ENCODE peak calls at places on chromosome 10, in six cellular contexts. A is astrocyte, S is heart left ventricle, J is H1, Q is HCT116, E is fibroblast of pulmonary artery. Z is an unnamed sample.

GRCh38 chr10:74500806-74501205 is 325.6 kb upstream of the KAT6B start:
- DNase-seq in A (peak), S (no peak), J (no peak), Q (no peak), E (peak), Z (no peak)

GRCh38 chr10:16439294-16439693 is 2.5 kb downstream of the PTER start:
- DNase-seq in A (no peak), S (no peak), J (no peak), Q (no peak), E (peak), Z (no peak)

GRCh38 chr10:47330366-47330765 is 8.1 kb downstream of the GDF2 start:
- DNase-seq in A (no peak), S (no peak), J (no peak), Q (no peak), E (no peak), Z (no peak)

GRCh38 chr10:7408494-7409044 is 2.3 kb downstream of the SFMBT2 start:
- DNase-seq in A (no peak), S (peak), J (peak), Q (no peak), E (peak), Z (no peak)

GRCh38 chr10:118472415-118472814 is 123.0 kb downstream of the PRLHR start:
- DNase-seq in A (no peak), S (no peak), J (no peak), Q (no peak), E (no peak), Z (no peak)

GRCh38 chr10:7756360-7756992 is 31.3 kb downstream of the KIN start:
- DNase-seq in A (no peak), S (no peak), J (no peak), Q (peak), E (peak), Z (peak)

GRCh38 chr10:112435013-112435619 is 11.6 kb downstream of the ZDHHC6 start:
- DNase-seq in A (peak), S (no peak), J (no peak), Q (peak), E (peak), Z (no peak)

GRCh38 chr10:78566216-78567135 is 502.3 kb upstream of the ZMIZ1 start:
- DNase-seq in A (no peak), S (no peak), J (no peak), Q (no peak), E (no peak), Z (no peak)

GRCh38 chr10:127990846-127991542 is 84.1 kb downstream of the PTPRE start:
- DNase-seq in A (peak), S (no peak), J (no peak), Q (peak), E (peak), Z (no peak)

GRCh38 chr10:58806323-58806722 is 293.7 kb downstream of the BICC1 start:
- DNase-seq in A (peak), S (no peak), J (no peak), Q (no peak), E (no peak), Z (no peak)

GRCh38 chr10:12387561-12388210 is 38.3 kb downstream of the CAMK1D start:
- DNase-seq in A (no peak), S (no peak), J (no peak), Q (no peak), E (no peak), Z (no peak)

GRCh38 chr10:17831896-17832295 is 22.7 kb downstream of the MRC1 start:
- DNase-seq in A (no peak), S (no peak), J (no peak), Q (no peak), E (no peak), Z (no peak)

GRCh38 chr10:11719496-11719895 is 22.7 kb upstream of the ECHDC3 start:
- DNase-seq in A (no peak), S (no peak), J (no peak), Q (no peak), E (no peak), Z (no peak)

GRCh38 chr10:123379156-123379555 is 225.0 kb downstream of the BUB3 start:
- DNase-seq in A (no peak), S (no peak), J (no peak), Q (no peak), E (no peak), Z (no peak)

GRCh38 chr10:22611425-22612111 is 102.8 kb downstream of the PIP4K2A start:
- DNase-seq in A (no peak), S (no peak), J (no peak), Q (no peak), E (no peak), Z (peak)

GRCh38 chr10:49363309-49364031 is 32.4 kb downstream of the DRGX start:
- DNase-seq in A (no peak), S (no peak), J (no peak), Q (no peak), E (no peak), Z (no peak)

GRCh38 chr10:6729071-6729773 is 149.1 kb upstream of the PRKCQ start:
- DNase-seq in A (peak), S (no peak), J (no peak), Q (no peak), E (peak), Z (no peak)

GRCh38 chr10:26448706-26449435 is 10.7 kb downstream of the APBB1IP start:
- DNase-seq in A (no peak), S (no peak), J (no peak), Q (no peak), E (no peak), Z (peak)

GRCh38 chr10:123841115-123841514 is 50.5 kb downstream of the CPXM2 start:
- DNase-seq in A (no peak), S (no peak), J (no peak), Q (no peak), E (no peak), Z (no peak)

GRCh38 chr10:75400769-75401568 is 595 bp downstream of the ZNF503 start:
- DNase-seq in A (no peak), S (peak), J (peak), Q (no peak), E (peak), Z (no peak)

GRCh38 chr10:119461923-119462322 is 80.6 kb downstream of the RGS10 start:
- DNase-seq in A (no peak), S (no peak), J (no peak), Q (no peak), E (no peak), Z (no peak)

GRCh38 chr10:70699659-70700174 is 27.4 kb downstream of the ADAMTS14 start:
- DNase-seq in A (no peak), S (no peak), J (no peak), Q (no peak), E (no peak), Z (no peak)

GRCh38 chr10:3465406-3465891 is 292.9 kb upstream of the PITRM1 start:
- DNase-seq in A (no peak), S (no peak), J (no peak), Q (no peak), E (peak), Z (no peak)

GRCh38 chr10:93417264-93417663 is 64.9 kb downstream of the MYOF start:
- DNase-seq in A (no peak), S (peak), J (no peak), Q (no peak), E (no peak), Z (no peak)

GRCh38 chr10:290026-290725 is 154.9 kb downstream of the ZMYND11 start:
- DNase-seq in A (no peak), S (no peak), J (no peak), Q (no peak), E (peak), Z (no peak)

GRCh38 chr10:288605-289200 is 153.4 kb downstream of the ZMYND11 start:
- DNase-seq in A (no peak), S (no peak), J (no peak), Q (no peak), E (no peak), Z (no peak)

GRCh38 chr10:289581-289980 is 154.3 kb downstream of the ZMYND11 start:
- DNase-seq in A (no peak), S (no peak), J (no peak), Q (no peak), E (no peak), Z (no peak)

GRCh38 chr10:287029-287428 is 151.8 kb downstream of the ZMYND11 start:
- DNase-seq in A (peak), S (no peak), J (no peak), Q (no peak), E (no peak), Z (no peak)

GRCh38 chr10:287814-288213 is 152.6 kb downstream of the ZMYND11 start:
- DNase-seq in A (no peak), S (no peak), J (peak), Q (peak), E (peak), Z (no peak)
- TF ChIP-seq CTCF in A (peak), S (no peak), J (peak), Q (peak), E (peak), Z (peak)

GRCh38 chr10:121577568-121577967 is 20.7 kb downstream of the FGFR2 start:
- DNase-seq in A (no peak), S (no peak), J (no peak), Q (no peak), E (no peak), Z (no peak)

GRCh38 chr10:121579656-121580055 is 18.6 kb downstream of the FGFR2 start:
- DNase-seq in A (no peak), S (no peak), J (no peak), Q (no peak), E (no peak), Z (no peak)

GRCh38 chr10:121576139-121576538 is 22.1 kb downstream of the FGFR2 start:
- DNase-seq in A (no peak), S (no peak), J (no peak), Q (no peak), E (no peak), Z (no peak)

GRCh38 chr10:121578965-121579364 is 19.3 kb downstream of the FGFR2 start:
- DNase-seq in A (no peak), S (no peak), J (no peak), Q (no peak), E (no peak), Z (no peak)

DNA sequence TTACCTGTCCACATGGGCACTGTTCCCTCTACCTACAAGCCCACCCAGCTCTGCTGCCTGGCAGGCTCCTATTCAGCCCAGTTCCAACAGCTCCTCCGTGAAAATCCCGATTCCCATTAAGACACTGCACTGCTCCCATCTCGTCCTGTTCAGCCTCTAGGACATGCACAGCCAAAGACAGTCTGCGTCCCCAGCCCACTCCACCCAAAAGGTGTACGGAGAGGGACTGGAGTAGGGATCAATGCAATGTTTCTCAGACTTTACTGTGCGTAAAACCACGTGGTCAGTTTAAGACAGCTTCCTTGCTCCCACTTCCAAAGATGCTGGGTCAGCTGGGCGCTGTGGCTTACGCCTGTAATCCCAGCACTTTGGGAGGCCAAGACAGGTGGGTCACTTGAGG is 19.9 kb downstream of the FGFR2 start:
- DNase-seq in A (no peak), S (no peak), J (no peak), Q (no peak), E (no peak), Z (no peak)
- H3K4me3 ChIP-seq in A (no peak), S (no peak), J (no peak), Q (no peak), E (no peak), Z (no peak)

GRCh38 chr10:42896735-42897134 is 114.1 kb downstream of the BMS1 start:
- DNase-seq in A (no peak), S (no peak), J (no peak), Q (no peak), E (no peak), Z (no peak)
- TF ChIP-seq CTCF in A (no peak), S (no peak), J (no peak), Q (no peak), E (no peak), Z (no peak)

GRCh38 chr10:1229116-1229515 is 172.9 kb downstream of the WDR37 start:
- DNase-seq in A (no peak), S (no peak), J (no peak), Q (no peak), E (no peak), Z (no peak)
- H3K4me3 ChIP-seq in A (no peak), S (no peak), J (no peak), Q (no peak), E (no peak), Z (no peak)

GRCh38 chr10:100817268-100817839 is 72.0 kb downstream of the PAX2 start:
- DNase-seq in A (no peak), S (no peak), J (no peak), Q (no peak), E (no peak), Z (no peak)
- TF ChIP-seq CTCF in A (no peak), S (no peak), J (peak), Q (peak), E (no peak), Z (peak)

Z was measured in GM12864.